ENCODE peak calls at places on chromosome 19, in six cellular contexts. D, V, R, Q, A and Y are unnamed samples.

GRCh38 chr19:892243-892996 is 567 bp downstream of the MED16 start:
- DNase-seq in V (no peak), R (no peak), D (no peak), Q (no peak), A (no peak), Y (no peak)

GRCh38 chr19:5075603-5076002 is 106.7 kb downstream of the KDM4B start:
- DNase-seq in V (no peak), Q (no peak), A (no peak), D (no peak), R (no peak), Y (no peak)

GRCh38 chr19:55858401-55858800 is 22.1 kb downstream of the NLRP4 start:
- DNase-seq in D (no peak), A (no peak), V (no peak), Q (no peak), R (no peak), Y (no peak)

GRCh38 chr19:7391218-7391670 is 42.5 kb downstream of the ARHGEF18 start:
- DNase-seq in Q (no peak), V (no peak), D (no peak), A (no peak), R (peak), Y (no peak)

GRCh38 chr19:4916292-4917082 is 7.2 kb downstream of the UHRF1 start:
- DNase-seq in D (peak), R (no peak), V (no peak), A (no peak), Q (peak), Y (no peak)

GRCh38 chr19:49635530-49636229 is 4.3 kb downstream of the RRAS start:
- DNase-seq in R (no peak), V (no peak), Q (no peak), D (no peak), A (no peak), Y (no peak)

GRCh38 chr19:6108721-6109633 is 1.3 kb downstream of the RFX2 start:
- DNase-seq in Q (peak), A (peak), D (peak), V (no peak), R (peak), Y (no peak)

GRCh38 chr19:6891761-6892385 is 4.5 kb downstream of the ADGRE1 start:
- DNase-seq in V (no peak), D (no peak), Q (no peak), A (no peak), R (no peak), Y (no peak)

GRCh38 chr19:55213547-55213946 is 4.2 kb upstream of the PTPRH start:
- DNase-seq in D (no peak), R (no peak), Q (no peak), A (no peak), V (no peak), Y (no peak)

GRCh38 chr19:17205237-17206140 is 9.7 kb upstream of the USE1 start:
- DNase-seq in R (peak), D (peak), A (peak), Q (peak), V (peak), Y (no peak)

GRCh38 chr19:1088419-1089066 is 6.6 kb downstream of the POLR2E start:
- DNase-seq in Q (no peak), V (no peak), A (no peak), R (no peak), D (no peak), Y (no peak)

GRCh38 chr19:49264258-49264657 is 60.7 kb downstream of the SLC6A16 start:
- DNase-seq in D (no peak), R (no peak), V (no peak), Q (no peak), A (no peak), Y (no peak)

GRCh38 chr19:46287585-46287984 is 9.3 kb upstream of the HIF3A start:
- DNase-seq in V (no peak), A (no peak), R (peak), D (no peak), Q (no peak), Y (no peak)

GRCh38 chr19:19752760-19753403 is 20.0 kb upstream of the ZNF14 start:
- DNase-seq in V (no peak), D (no peak), Q (no peak), A (no peak), R (no peak), Y (peak)

GRCh38 chr19:3604987-3605343 is 1.7 kb downstream of the TBXA2R start:
- DNase-seq in V (no peak), R (no peak), D (peak), A (peak), Q (peak), Y (no peak)

GRCh38 chr19:35249146-35249847 is 495 bp downstream of the LSR start:
- DNase-seq in A (peak), R (no peak), D (no peak), V (no peak), Q (no peak), Y (peak)

GRCh38 chr19:55362990-55363716 is at the start of gene GARIN5B:
- DNase-seq in A (no peak), Q (no peak), V (no peak), R (no peak), D (no peak), Y (no peak)

GRCh38 chr19:40360020-40360686 is 11.7 kb downstream of the PLD3 start:
- DNase-seq in A (no peak), R (no peak), Q (no peak), V (no peak), D (no peak), Y (no peak)

GRCh38 chr19:12364391-12365093 is 941 bp downstream of the ZNF442 start:
- DNase-seq in D (peak), V (no peak), Q (no peak), A (peak), R (peak), Y (no peak)

GRCh38 chr19:12789904-12790619 is 1.2 kb upstream of the JUNB start:
- DNase-seq in R (peak), A (peak), V (peak), D (peak), Q (peak), Y (peak)

GRCh38 chr19:34490141-34490766 is 8.7 kb downstream of the WTIP start:
- DNase-seq in V (no peak), D (no peak), R (no peak), Q (no peak), A (no peak), Y (no peak)